ENCODE peak calls at places on chromosomes 13 and 19, in five cellular contexts. H, I, M, D and E are unnamed samples.

GRCh38 chr13:22757530-22758120 is 423.2 kb upstream of the SGCG start:
- DNase-seq in H (no peak), M (peak), D (peak), I (no peak), E (no peak)

GRCh38 chr13:98990701-98991100 is 12.8 kb upstream of the DOCK9 start:
- DNase-seq in H (no peak), M (no peak), I (no peak), D (no peak), E (no peak)

GRCh38 chr13:85013006-85013405 is 786.2 kb downstream of the SLITRK6 start:
- DNase-seq in D (no peak), I (no peak), H (no peak), M (no peak), E (no peak)

GRCh38 chr19:6271251-6271650 is 8.5 kb downstream of the MLLT1 start:
- DNase-seq in D (no peak), M (peak), H (no peak), I (peak), E (no peak)

GRCh38 chr19:11324079-11324661 is 15.3 kb downstream of the RAB3D start:
- DNase-seq in M (peak), H (no peak), D (peak), I (no peak), E (no peak)

GRCh38 chr19:18279266-18279515 is 2.2 kb downstream of the JUND start:
- DNase-seq in M (no peak), D (no peak), H (no peak), I (no peak), E (no peak)

GRCh38 chr19:9808855-9809646 is 9.8 kb downstream of the FBXL12 start:
- DNase-seq in I (no peak), D (no peak), M (no peak), H (no peak), E (no peak)

GRCh38 chr19:53365899-53366493 is 491 bp downstream of the ZNF525 start:
- DNase-seq in H (no peak), M (no peak), I (no peak), D (peak), E (no peak)

GRCh38 chr19:15564534-15565168 is 50.4 kb upstream of the CYP4F8 start:
- DNase-seq in H (no peak), I (no peak), M (no peak), D (no peak), E (no peak)

GRCh38 chr13:106187501-106187900 is 348.0 kb downstream of the EFNB2 start:
- DNase-seq in M (no peak), H (no peak), D (no peak), I (no peak), E (no peak)

GRCh38 chr13:36778083-36778671 is 40.8 kb upstream of the RFXAP start:
- DNase-seq in I (peak), D (peak), M (peak), H (peak), E (peak)

GRCh38 chr19:47780215-47780551 is 1.7 kb downstream of the SELENOW start:
- DNase-seq in M (no peak), D (no peak), H (no peak), I (no peak), E (no peak)
- H2BK12ac ChIP-seq in M (no peak), D (no peak), H (no peak), I (no peak), E (no peak)

GRCh38 chr13:66618702-66619101 is 611.4 kb downstream of the PCDH9 start:
- DNase-seq in H (no peak), D (peak), M (peak), I (no peak), E (no peak)

GRCh38 chr13:66612983-66613382 is 617.2 kb downstream of the PCDH9 start:
- DNase-seq in H (no peak), D (no peak), M (no peak), I (no peak), E (no peak)

GRCh38 chr13:66623129-66623528 is 607.0 kb downstream of the PCDH9 start:
- DNase-seq in I (no peak), M (no peak), D (no peak), H (no peak), E (no peak)

DNA sequence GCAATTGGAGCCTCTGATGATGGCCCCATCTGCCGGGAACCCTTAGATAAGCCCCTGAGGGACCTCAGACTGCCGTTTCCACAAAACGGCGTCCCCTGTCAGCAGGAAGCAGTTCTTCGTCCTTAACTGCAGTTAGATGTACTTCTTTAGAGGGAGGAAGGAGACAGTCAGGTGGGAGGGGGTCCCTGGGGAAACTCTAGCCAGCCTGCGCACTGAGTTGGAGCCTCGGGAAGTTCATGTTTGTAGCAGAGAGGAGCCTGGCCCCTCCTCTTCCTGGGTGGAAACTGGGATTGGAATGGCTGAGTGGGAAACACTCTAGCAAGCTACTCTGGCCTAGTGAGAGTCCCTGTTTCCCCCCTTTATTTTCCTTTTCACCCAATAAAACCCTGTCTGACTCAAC is 612.4 kb downstream of the PCDH9 start:
- DNase-seq in M (no peak), H (no peak), D (no peak), I (no peak), E (no peak)
- H2BK12ac ChIP-seq in M (peak), H (no peak), D (no peak), I (no peak), E (no peak)

GRCh38 chr13:75226092-75226491 is 255.9 kb downstream of the TBC1D4 start:
- DNase-seq in H (peak), D (no peak), M (no peak), I (peak), E (no peak)
- H2BK12ac ChIP-seq in H (no peak), D (no peak), M (no peak), I (no peak), E (no peak)

GRCh38 chr13:90686438-90686837 is 661.0 kb upstream of the MIR17HG start:
- DNase-seq in I (no peak), D (peak), H (no peak), M (peak), E (no peak)
- H2BK12ac ChIP-seq in I (no peak), D (no peak), H (no peak), M (no peak), E (no peak)

DNA sequence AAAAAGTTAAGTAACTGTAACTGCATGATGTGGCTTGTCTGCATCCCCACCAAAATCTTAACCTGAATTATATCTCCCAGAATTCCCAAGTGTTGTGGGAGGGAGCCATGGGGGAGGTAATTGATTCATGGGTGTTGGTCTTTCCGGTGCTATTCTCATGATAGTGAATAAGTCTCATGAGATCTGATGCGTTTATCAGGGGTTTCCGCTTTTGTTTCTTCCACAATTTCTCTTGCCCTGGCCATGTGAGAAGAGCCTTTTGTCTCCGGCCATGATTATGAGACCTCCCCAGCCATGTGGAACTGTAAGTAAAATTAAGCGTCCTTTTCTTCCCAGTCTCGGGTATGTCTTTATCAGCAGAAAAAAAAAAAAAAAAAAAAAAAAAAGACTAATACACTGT is 385.8 kb downstream of the SLITRK1 start:
- DNase-seq in H (no peak), D (no peak), I (no peak), M (no peak), E (no peak)
- H2BK12ac ChIP-seq in H (no peak), D (no peak), I (no peak), M (no peak), E (no peak)

GRCh38 chr13:56975647-56976046 is 165.1 kb upstream of the PRR20A start:
- DNase-seq in H (no peak), M (no peak), I (peak), D (no peak), E (no peak)
- H2BK12ac ChIP-seq in H (peak), M (no peak), I (no peak), D (no peak), E (no peak)

GRCh38 chr19:46020819-46021125 is 2.1 kb downstream of the PGLYRP1 start:
- DNase-seq in H (no peak), I (no peak), M (no peak), D (no peak), E (no peak)

GRCh38 chr19:46017874-46018675 is 4.8 kb downstream of the PGLYRP1 start:
- DNase-seq in H (no peak), D (no peak), M (no peak), I (no peak), E (no peak)

GRCh38 chr19:46018729-46019251 is 4.1 kb downstream of the PGLYRP1 start:
- DNase-seq in I (no peak), H (no peak), D (no peak), M (no peak), E (no peak)

GRCh38 chr19:46017095-46017429 is 5.8 kb downstream of the PGLYRP1 start:
- DNase-seq in I (no peak), M (no peak), H (no peak), D (no peak), E (no peak)

DNA sequence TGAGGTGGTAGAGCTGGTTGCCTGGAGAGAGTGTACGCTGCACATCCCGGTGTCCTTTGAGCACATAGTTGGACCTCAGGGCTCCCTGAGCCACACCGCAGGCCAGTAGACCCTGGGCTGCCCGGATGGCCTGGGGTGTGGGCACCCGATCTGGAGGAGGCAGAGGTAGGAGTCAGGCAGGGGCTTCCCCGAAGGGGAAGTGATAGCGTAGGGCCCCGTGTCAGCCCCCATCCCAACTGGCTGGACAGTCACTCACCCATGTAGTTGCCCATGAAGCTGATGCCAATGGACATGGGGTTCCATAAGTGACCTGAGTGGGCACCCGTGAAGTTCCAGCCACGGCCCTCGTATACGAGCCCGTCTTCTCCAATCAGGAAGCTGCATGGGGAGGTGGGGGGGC is 3.6 kb downstream of the PGLYRP1 start:
- DNase-seq in M (no peak), D (no peak), H (no peak), I (no peak), E (no peak)
- H2BK12ac ChIP-seq in M (no peak), D (no peak), H (no peak), I (no peak), E (no peak)

GRCh38 chr19:38032151-38032550 is 125.1 kb downstream of the SIPA1L3 start:
- DNase-seq in H (no peak), D (peak), I (no peak), M (no peak), E (no peak)

GRCh38 chr19:38028913-38029565 is 122.0 kb downstream of the SIPA1L3 start:
- DNase-seq in D (no peak), H (no peak), M (no peak), I (no peak), E (no peak)

GRCh38 chr19:38031423-38031770 is 124.4 kb downstream of the SIPA1L3 start:
- DNase-seq in M (no peak), H (no peak), D (no peak), I (no peak), E (no peak)

GRCh38 chr19:38032951-38033350 is 125.9 kb downstream of the SIPA1L3 start:
- DNase-seq in I (no peak), H (no peak), D (no peak), M (no peak), E (no peak)

GRCh38 chr19:38030681-38031422 is 123.8 kb downstream of the SIPA1L3 start:
- DNase-seq in M (no peak), D (no peak), I (no peak), H (no peak), E (no peak)
- H2BK12ac ChIP-seq in M (no peak), D (no peak), I (no peak), H (no peak), E (no peak)

GRCh38 chr13:66265446-66265845 is 964.7 kb downstream of the PCDH9 start:
- DNase-seq in H (no peak), I (no peak), D (no peak), M (no peak), E (no peak)
- H2BK12ac ChIP-seq in H (no peak), I (no peak), D (no peak), M (no peak), E (no peak)

GRCh38 chr19:4536798-4537197 is 1.8 kb upstream of the PLIN5 start:
- DNase-seq in M (no peak), H (no peak), D (no peak), I (no peak), E (no peak)

GRCh38 chr19:4533334-4533733 is 1.7 kb downstream of the PLIN5 start:
- DNase-seq in H (no peak), D (no peak), M (no peak), I (no peak), E (no peak)

GRCh38 chr19:4534836-4535658 is at the start of gene PLIN5:
- DNase-seq in I (peak), M (peak), H (peak), D (peak), E (peak)

GRCh38 chr19:4531562-4532165 is 3.4 kb downstream of the PLIN5 start:
- DNase-seq in M (no peak), D (no peak), I (no peak), H (no peak), E (no peak)

DNA sequence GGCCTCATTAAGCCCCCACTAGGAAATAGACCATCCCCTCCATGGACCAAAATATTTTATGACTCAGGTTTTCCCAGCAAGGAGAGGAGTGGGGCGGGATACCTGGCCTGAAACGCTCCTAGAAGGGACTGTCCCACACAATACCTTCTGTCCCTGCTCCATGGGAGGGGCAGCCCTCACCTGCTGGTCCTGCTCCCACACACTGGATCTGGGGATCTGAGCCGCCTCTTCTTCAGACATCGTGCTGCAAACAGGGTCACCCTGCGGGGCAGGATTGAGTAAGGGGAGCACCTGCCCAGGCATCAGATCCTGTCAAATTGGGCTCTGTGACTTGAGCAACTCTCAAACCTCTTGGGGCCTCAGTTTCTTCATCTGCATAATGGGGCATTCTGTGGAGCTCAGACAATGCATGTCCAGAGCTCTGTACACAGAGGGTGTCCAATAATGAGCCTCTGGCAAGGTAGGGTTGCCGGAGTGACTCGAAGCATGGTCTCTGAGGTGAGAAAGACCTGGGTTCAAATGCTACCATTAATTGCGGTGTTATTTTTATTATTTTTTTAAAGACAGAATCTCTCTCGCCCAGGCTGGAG is 1.1 kb downstream of the PLIN5 start:
- DNase-seq in H (no peak), D (no peak), M (no peak), I (no peak), E (no peak)
- H2BK12ac ChIP-seq in H (no peak), D (no peak), M (no peak), I (no peak), E (no peak)